ENCODE peak calls at places on chromosome 9, in four cellular contexts. One of them, this sample, is unnamed.

GRCh38 chr9:77883846-77884771 is 147.5 kb downstream of the GNAQ start:
- DNase-seq in T-helper 17 cell: no peak
- DNase-seq in activated CD4-positive, alpha-beta T cell treated with anti-CD3 and anti-CD28 coated beads, Interleukin-2, amount 50 U/mL, for 48 hours: no peak
- DNase-seq in astrocyte of the spinal cord: peak
- DNase-seq in this sample: peak

GRCh38 chr9:136669791-136670464 is 7.2 kb downstream of the EGFL7 start:
- DNase-seq in T-helper 17 cell: no peak
- DNase-seq in activated CD4-positive, alpha-beta T cell treated with anti-CD3 and anti-CD28 coated beads, Interleukin-2, amount 50 U/mL, for 48 hours: no peak
- DNase-seq in astrocyte of the spinal cord: no peak
- DNase-seq in this sample: no peak

GRCh38 chr9:110048976-110049698 is 158.8 kb downstream of the C9orf152 start:
- DNase-seq in T-helper 17 cell: no peak
- DNase-seq in activated CD4-positive, alpha-beta T cell treated with anti-CD3 and anti-CD28 coated beads, Interleukin-2, amount 50 U/mL, for 48 hours: peak
- DNase-seq in astrocyte of the spinal cord: peak
- DNase-seq in this sample: no peak

GRCh38 chr9:134648701-134649525 is 7.3 kb downstream of the COL5A1 start:
- DNase-seq in T-helper 17 cell: no peak
- DNase-seq in activated CD4-positive, alpha-beta T cell treated with anti-CD3 and anti-CD28 coated beads, Interleukin-2, amount 50 U/mL, for 48 hours: no peak
- DNase-seq in astrocyte of the spinal cord: peak
- DNase-seq in this sample: peak

GRCh38 chr9:121326130-121326838 is 43.8 kb downstream of the STOM start:
- DNase-seq in T-helper 17 cell: no peak
- DNase-seq in activated CD4-positive, alpha-beta T cell treated with anti-CD3 and anti-CD28 coated beads, Interleukin-2, amount 50 U/mL, for 48 hours: no peak
- DNase-seq in astrocyte of the spinal cord: peak
- DNase-seq in this sample: peak

GRCh38 chr9:88781500-88782391 is 209.5 kb upstream of the S1PR3 start:
- DNase-seq in T-helper 17 cell: no peak
- DNase-seq in activated CD4-positive, alpha-beta T cell treated with anti-CD3 and anti-CD28 coated beads, Interleukin-2, amount 50 U/mL, for 48 hours: no peak
- DNase-seq in astrocyte of the spinal cord: peak
- DNase-seq in this sample: no peak

GRCh38 chr9:84371737-84372136 is 31.2 kb upstream of the SLC28A3 start:
- DNase-seq in T-helper 17 cell: no peak
- DNase-seq in activated CD4-positive, alpha-beta T cell treated with anti-CD3 and anti-CD28 coated beads, Interleukin-2, amount 50 U/mL, for 48 hours: no peak
- DNase-seq in astrocyte of the spinal cord: peak
- DNase-seq in this sample: peak

GRCh38 chr9:114300846-114301797 is 21.8 kb upstream of the ORM1 start:
- DNase-seq in T-helper 17 cell: no peak
- DNase-seq in activated CD4-positive, alpha-beta T cell treated with anti-CD3 and anti-CD28 coated beads, Interleukin-2, amount 50 U/mL, for 48 hours: no peak
- DNase-seq in astrocyte of the spinal cord: no peak
- DNase-seq in this sample: no peak

GRCh38 chr9:89519393-89519805 is 21.5 kb upstream of the SEMA4D start:
- DNase-seq in T-helper 17 cell: no peak
- DNase-seq in activated CD4-positive, alpha-beta T cell treated with anti-CD3 and anti-CD28 coated beads, Interleukin-2, amount 50 U/mL, for 48 hours: no peak
- DNase-seq in astrocyte of the spinal cord: peak
- DNase-seq in this sample: peak

GRCh38 chr9:120366646-120367019 is 213.3 kb downstream of the CDK5RAP2 start:
- DNase-seq in T-helper 17 cell: no peak
- DNase-seq in activated CD4-positive, alpha-beta T cell treated with anti-CD3 and anti-CD28 coated beads, Interleukin-2, amount 50 U/mL, for 48 hours: no peak
- DNase-seq in astrocyte of the spinal cord: peak
- DNase-seq in this sample: peak

GRCh38 chr9:127586537-127586936 is 25.5 kb upstream of the STXBP1 start:
- DNase-seq in T-helper 17 cell: peak
- DNase-seq in activated CD4-positive, alpha-beta T cell treated with anti-CD3 and anti-CD28 coated beads, Interleukin-2, amount 50 U/mL, for 48 hours: peak
- DNase-seq in astrocyte of the spinal cord: peak
- DNase-seq in this sample: peak

GRCh38 chr9:98135558-98135934 is 16.5 kb upstream of the TRIM14 start:
- DNase-seq in T-helper 17 cell: no peak
- DNase-seq in activated CD4-positive, alpha-beta T cell treated with anti-CD3 and anti-CD28 coated beads, Interleukin-2, amount 50 U/mL, for 48 hours: no peak
- DNase-seq in astrocyte of the spinal cord: no peak
- DNase-seq in this sample: no peak

GRCh38 chr9:134705786-134706185 is 64.2 kb downstream of the COL5A1 start:
- DNase-seq in T-helper 17 cell: no peak
- DNase-seq in activated CD4-positive, alpha-beta T cell treated with anti-CD3 and anti-CD28 coated beads, Interleukin-2, amount 50 U/mL, for 48 hours: no peak
- DNase-seq in astrocyte of the spinal cord: no peak
- DNase-seq in this sample: no peak

GRCh38 chr9:69696802-69697201 is 24.6 kb upstream of the APBA1 start:
- DNase-seq in T-helper 17 cell: no peak
- DNase-seq in activated CD4-positive, alpha-beta T cell treated with anti-CD3 and anti-CD28 coated beads, Interleukin-2, amount 50 U/mL, for 48 hours: no peak
- DNase-seq in astrocyte of the spinal cord: no peak
- DNase-seq in this sample: no peak

GRCh38 chr9:136095028-136095494 is at the start of gene NACC2:
- DNase-seq in T-helper 17 cell: peak
- DNase-seq in activated CD4-positive, alpha-beta T cell treated with anti-CD3 and anti-CD28 coated beads, Interleukin-2, amount 50 U/mL, for 48 hours: peak
- DNase-seq in astrocyte of the spinal cord: peak
- DNase-seq in this sample: peak

This sample was measured in AG10803.